ENCODE peak calls at places on chromosome 7, in four cellular contexts. One of them, this sample, is unnamed.

GRCh38 chr7:128788446-128789412 is 3.0 kb upstream of the CCDC136 start:
- DNase-seq in gastrocnemius medialis: no peak
- DNase-seq in PC-3: no peak
- DNase-seq in adrenal gland: no peak
- DNase-seq in this sample: no peak

GRCh38 chr7:43113622-43114450 is 1.4 kb downstream of the HECW1 start:
- DNase-seq in gastrocnemius medialis: no peak
- DNase-seq in PC-3: no peak
- DNase-seq in adrenal gland: no peak
- DNase-seq in this sample: no peak

GRCh38 chr7:2202361-2202761 is 30.4 kb downstream of the MAD1L1 start:
- DNase-seq in adrenal gland: no peak
- DNase-seq in gastrocnemius medialis: no peak
- DNase-seq in PC-3: no peak
- DNase-seq in this sample: no peak

GRCh38 chr7:147586526-147586925 is 1004.0 kb upstream of the C7orf33 start:
- DNase-seq in PC-3: no peak
- DNase-seq in gastrocnemius medialis: no peak
- DNase-seq in adrenal gland: no peak
- DNase-seq in this sample: no peak

GRCh38 chr7:74216361-74216761 is 6.6 kb downstream of the LAT2 start:
- DNase-seq in adrenal gland: no peak
- DNase-seq in PC-3: no peak
- DNase-seq in gastrocnemius medialis: no peak
- DNase-seq in this sample: no peak

GRCh38 chr7:85464042-85464651 is 277.3 kb upstream of the SEMA3D start:
- DNase-seq in adrenal gland: no peak
- DNase-seq in gastrocnemius medialis: no peak
- DNase-seq in PC-3: peak
- DNase-seq in this sample: no peak

GRCh38 chr7:590731-591551 is 71.3 kb upstream of the PDGFA start:
- DNase-seq in adrenal gland: no peak
- DNase-seq in PC-3: no peak
- DNase-seq in gastrocnemius medialis: no peak
- DNase-seq in this sample: no peak

GRCh38 chr7:155254018-155254417 is 43.7 kb upstream of the INSIG1 start:
- DNase-seq in adrenal gland: no peak
- DNase-seq in gastrocnemius medialis: peak
- DNase-seq in PC-3: no peak
- DNase-seq in this sample: no peak

GRCh38 chr7:20083781-20084180 is 133.4 kb downstream of the MACC1 start:
- DNase-seq in adrenal gland: peak
- DNase-seq in PC-3: peak
- DNase-seq in gastrocnemius medialis: no peak
- DNase-seq in this sample: no peak

GRCh38 chr7:725223-726005 is 1.1 kb upstream of the DNAAF5 start:
- DNase-seq in gastrocnemius medialis: no peak
- DNase-seq in adrenal gland: peak
- DNase-seq in PC-3: peak
- DNase-seq in this sample: no peak

GRCh38 chr7:84218681-84219080 is 24.1 kb upstream of the SEMA3A start:
- DNase-seq in gastrocnemius medialis: no peak
- DNase-seq in PC-3: peak
- DNase-seq in adrenal gland: no peak
- DNase-seq in this sample: no peak

GRCh38 chr7:69682518-69682917 is 84.2 kb downstream of the AUTS2 start:
- DNase-seq in adrenal gland: no peak
- DNase-seq in PC-3: no peak
- DNase-seq in gastrocnemius medialis: no peak
- DNase-seq in this sample: no peak

GRCh38 chr7:69676247-69676646 is 78.0 kb downstream of the AUTS2 start:
- DNase-seq in gastrocnemius medialis: no peak
- DNase-seq in PC-3: no peak
- DNase-seq in adrenal gland: no peak
- DNase-seq in this sample: no peak

GRCh38 chr7:69677905-69678793 is 79.9 kb downstream of the AUTS2 start:
- DNase-seq in PC-3: no peak
- DNase-seq in gastrocnemius medialis: no peak
- DNase-seq in adrenal gland: no peak
- DNase-seq in this sample: no peak

GRCh38 chr7:69677054-69677847 is 79.0 kb downstream of the AUTS2 start:
- DNase-seq in gastrocnemius medialis: no peak
- DNase-seq in adrenal gland: no peak
- DNase-seq in PC-3: no peak
- DNase-seq in this sample: no peak

DNA sequence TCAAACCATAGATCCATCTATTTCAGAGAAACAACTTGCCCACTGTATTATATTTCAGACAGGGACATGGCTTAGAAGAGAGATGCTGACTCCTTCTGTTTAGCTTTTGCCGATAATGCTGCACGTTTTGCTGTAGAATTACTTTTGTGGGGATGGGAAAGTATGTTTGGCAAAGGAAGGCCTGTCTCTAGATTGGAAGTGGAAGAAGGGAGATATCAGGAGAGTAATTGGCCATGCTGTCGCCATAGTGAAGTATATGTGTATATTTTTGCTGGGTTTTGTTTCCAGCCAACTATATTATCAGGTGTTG is 80.5 kb downstream of the AUTS2 start:
- DNase-seq in PC-3: no peak
- DNase-seq in gastrocnemius medialis: no peak
- DNase-seq in adrenal gland: no peak
- DNase-seq in this sample: no peak
- H3K27ac ChIP-seq in PC-3: no peak
- H3K27ac ChIP-seq in gastrocnemius medialis: no peak
- H3K27ac ChIP-seq in adrenal gland: peak
- H3K27ac ChIP-seq in this sample: peak

GRCh38 chr7:133853706-133854276 is 273.3 kb upstream of the LRGUK start:
- DNase-seq in PC-3: peak
- DNase-seq in gastrocnemius medialis: peak
- DNase-seq in adrenal gland: no peak
- DNase-seq in this sample: no peak
- TF ChIP-seq CTCF in PC-3: peak
- TF ChIP-seq CTCF in gastrocnemius medialis: no peak
- TF ChIP-seq CTCF in adrenal gland: peak
- TF ChIP-seq CTCF in this sample: no peak

DNA sequence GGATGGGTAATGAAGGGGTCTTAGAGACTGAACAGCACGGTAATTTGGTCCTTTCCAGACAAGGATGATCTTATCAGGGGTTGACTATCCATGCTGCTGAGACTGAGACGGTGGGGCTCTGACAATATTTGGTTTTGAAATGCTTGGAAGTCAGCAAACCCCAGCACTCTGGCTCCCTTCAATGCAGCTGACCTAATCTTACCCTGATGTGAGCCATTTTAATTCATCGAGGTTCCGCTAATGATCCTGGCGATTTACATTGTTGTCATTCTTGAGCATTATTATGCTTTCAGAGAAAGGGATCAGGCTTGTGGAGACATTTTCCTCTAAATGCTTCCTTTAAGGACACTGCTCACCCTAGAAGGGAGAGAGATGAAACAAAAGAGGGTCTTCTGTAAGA is 114.6 kb upstream of the BMPER start:
- DNase-seq in PC-3: no peak
- DNase-seq in gastrocnemius medialis: no peak
- DNase-seq in adrenal gland: no peak
- DNase-seq in this sample: no peak
- H3K27ac ChIP-seq in PC-3: no peak
- H3K27ac ChIP-seq in gastrocnemius medialis: no peak
- H3K27ac ChIP-seq in adrenal gland: no peak
- H3K27ac ChIP-seq in this sample: no peak

GRCh38 chr7:24573554-24574338 is 494 bp downstream of the PALS2 start:
- DNase-seq in PC-3: peak
- DNase-seq in gastrocnemius medialis: peak
- DNase-seq in adrenal gland: peak
- DNase-seq in this sample: peak

GRCh38 chr7:24573008-24573553 is at the start of gene PALS2:
- DNase-seq in gastrocnemius medialis: peak
- DNase-seq in PC-3: peak
- DNase-seq in adrenal gland: peak
- DNase-seq in this sample: peak

GRCh38 chr7:24574365-24574764 is 1.1 kb downstream of the PALS2 start:
- DNase-seq in PC-3: no peak
- DNase-seq in adrenal gland: no peak
- DNase-seq in gastrocnemius medialis: no peak
- DNase-seq in this sample: no peak

GRCh38 chr7:24572421-24573007 is 738 bp upstream of the PALS2 start:
- DNase-seq in adrenal gland: peak
- DNase-seq in PC-3: peak
- DNase-seq in gastrocnemius medialis: peak
- DNase-seq in this sample: no peak

GRCh38 chr7:24576171-24577052 is 3.2 kb downstream of the PALS2 start:
- DNase-seq in PC-3: peak
- DNase-seq in gastrocnemius medialis: no peak
- DNase-seq in adrenal gland: no peak
- DNase-seq in this sample: no peak
- TF ChIP-seq CTCF in PC-3: peak
- TF ChIP-seq CTCF in gastrocnemius medialis: peak
- TF ChIP-seq CTCF in adrenal gland: peak
- TF ChIP-seq CTCF in this sample: peak

DNA sequence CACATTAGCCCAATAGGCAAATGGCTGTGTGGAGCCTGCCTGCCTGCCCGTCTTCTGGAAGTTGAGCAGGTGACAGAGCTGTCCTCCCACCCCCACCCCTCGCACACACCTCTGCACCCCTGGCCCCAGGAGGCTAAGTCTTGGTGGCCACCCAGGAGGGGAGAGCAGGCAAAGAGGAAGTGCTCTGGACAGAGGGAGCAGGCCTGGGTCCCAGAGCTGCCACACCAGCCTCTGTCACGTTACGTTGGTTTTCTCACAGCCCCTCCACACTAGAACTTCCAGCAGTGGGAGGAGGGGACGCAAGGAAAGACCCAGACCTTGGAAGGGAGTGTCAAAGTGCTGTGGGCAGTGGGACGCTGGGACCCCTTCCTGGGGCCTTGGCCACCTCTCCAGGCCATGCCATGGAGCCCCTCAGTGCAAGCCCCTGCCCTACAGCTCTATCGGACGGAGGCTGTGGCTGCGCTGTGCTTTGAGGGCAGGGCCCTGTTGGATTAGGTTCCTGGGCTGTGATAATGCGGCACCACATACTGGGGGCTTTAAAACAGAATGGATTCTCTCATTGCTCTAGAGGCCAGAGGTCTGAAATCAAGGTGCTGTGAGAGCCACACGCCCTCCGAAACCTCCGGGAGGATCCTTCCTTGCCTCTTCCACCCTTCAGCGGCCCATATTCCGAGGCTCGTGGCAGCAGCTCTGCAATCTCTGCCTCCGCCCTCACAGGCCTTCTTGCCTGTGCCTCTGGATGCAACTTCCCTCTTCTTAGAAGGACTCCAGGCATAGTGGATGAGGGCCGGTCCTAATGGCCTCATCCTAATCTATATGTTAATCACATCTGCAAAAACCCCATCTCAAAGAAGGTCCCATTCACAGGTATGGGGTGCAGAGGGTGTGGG is 9.9 kb downstream of the PRKAG2 start:
- DNase-seq in gastrocnemius medialis: no peak
- DNase-seq in adrenal gland: no peak
- DNase-seq in PC-3: no peak
- DNase-seq in this sample: no peak
- H3K27ac ChIP-seq in gastrocnemius medialis: no peak
- H3K27ac ChIP-seq in adrenal gland: no peak
- H3K27ac ChIP-seq in PC-3: no peak
- H3K27ac ChIP-seq in this sample: peak

GRCh38 chr7:82599910-82600309 is 156.3 kb upstream of the CACNA2D1 start:
- DNase-seq in adrenal gland: no peak
- DNase-seq in gastrocnemius medialis: no peak
- DNase-seq in PC-3: no peak
- DNase-seq in this sample: no peak
- TF ChIP-seq CTCF in adrenal gland: no peak
- TF ChIP-seq CTCF in gastrocnemius medialis: no peak
- TF ChIP-seq CTCF in PC-3: no peak
- TF ChIP-seq CTCF in this sample: no peak

GRCh38 chr7:90661290-90662151 is 65.4 kb downstream of the CDK14 start:
- DNase-seq in PC-3: no peak
- DNase-seq in gastrocnemius medialis: no peak
- DNase-seq in adrenal gland: no peak
- DNase-seq in this sample: no peak
- H3K27ac ChIP-seq in PC-3: no peak
- H3K27ac ChIP-seq in gastrocnemius medialis: peak
- H3K27ac ChIP-seq in adrenal gland: no peak
- H3K27ac ChIP-seq in this sample: peak

GRCh38 chr7:29854257-29854938 is 48.1 kb downstream of the WIPF3 start:
- DNase-seq in adrenal gland: no peak
- DNase-seq in PC-3: peak
- DNase-seq in gastrocnemius medialis: peak
- DNase-seq in this sample: no peak
- TF ChIP-seq CTCF in adrenal gland: no peak
- TF ChIP-seq CTCF in PC-3: peak
- TF ChIP-seq CTCF in gastrocnemius medialis: no peak
- TF ChIP-seq CTCF in this sample: peak

GRCh38 chr7:75948179-75948578 is 33.2 kb downstream of the POR start:
- DNase-seq in gastrocnemius medialis: peak
- DNase-seq in adrenal gland: no peak
- DNase-seq in PC-3: no peak
- DNase-seq in this sample: no peak

GRCh38 chr7:75953918-75954317 is 39.0 kb downstream of the POR start:
- DNase-seq in PC-3: no peak
- DNase-seq in adrenal gland: no peak
- DNase-seq in gastrocnemius medialis: no peak
- DNase-seq in this sample: no peak

GRCh38 chr7:75953431-75953830 is 38.5 kb downstream of the POR start:
- DNase-seq in gastrocnemius medialis: no peak
- DNase-seq in adrenal gland: no peak
- DNase-seq in PC-3: no peak
- DNase-seq in this sample: no peak

GRCh38 chr7:75950111-75950681 is 35.2 kb downstream of the POR start:
- DNase-seq in PC-3: peak
- DNase-seq in gastrocnemius medialis: peak
- DNase-seq in adrenal gland: peak
- DNase-seq in this sample: no peak

GRCh38 chr7:75951506-75951905 is 36.6 kb downstream of the POR start:
- DNase-seq in gastrocnemius medialis: peak
- DNase-seq in adrenal gland: peak
- DNase-seq in PC-3: peak
- DNase-seq in this sample: peak
- H3K27ac ChIP-seq in gastrocnemius medialis: peak
- H3K27ac ChIP-seq in adrenal gland: peak
- H3K27ac ChIP-seq in PC-3: no peak
- H3K27ac ChIP-seq in this sample: peak

GRCh38 chr7:100057006-100057405 is 7.4 kb downstream of the ZSCAN21 start:
- DNase-seq in adrenal gland: no peak
- DNase-seq in PC-3: no peak
- DNase-seq in gastrocnemius medialis: no peak
- DNase-seq in this sample: no peak

GRCh38 chr7:100048680-100049079 is 894 bp upstream of the ZSCAN21 start:
- DNase-seq in gastrocnemius medialis: no peak
- DNase-seq in PC-3: no peak
- DNase-seq in adrenal gland: no peak
- DNase-seq in this sample: no peak

GRCh38 chr7:100049441-100050291 is at the start of gene ZSCAN21:
- DNase-seq in PC-3: peak
- DNase-seq in gastrocnemius medialis: peak
- DNase-seq in adrenal gland: peak
- DNase-seq in this sample: peak

GRCh38 chr7:100051611-100052010 is 2.0 kb downstream of the ZSCAN21 start:
- DNase-seq in adrenal gland: no peak
- DNase-seq in PC-3: no peak
- DNase-seq in gastrocnemius medialis: no peak
- DNase-seq in this sample: no peak

GRCh38 chr7:100053201-100053600 is 3.6 kb downstream of the ZSCAN21 start:
- DNase-seq in gastrocnemius medialis: peak
- DNase-seq in adrenal gland: peak
- DNase-seq in PC-3: peak
- DNase-seq in this sample: no peak
- TF ChIP-seq CTCF in gastrocnemius medialis: no peak
- TF ChIP-seq CTCF in adrenal gland: peak
- TF ChIP-seq CTCF in PC-3: peak
- TF ChIP-seq CTCF in this sample: peak

This sample was measured in left ventricle myocardium inferior.